ENCODE peak calls at places on chromosome 1, in nine cellular contexts. D, N, F, I, W, P, Q, K and M are unnamed samples.

GRCh38 chr1:239361403-239361802 is 25.0 kb upstream of the CHRM3 start:
- DNase-seq in F (no peak), K (no peak), D (no peak), N (peak; percentile 1), W (peak; percentile 12), Q (peak; percentile 59), P (no peak), I (no peak), M (no peak)

GRCh38 chr1:147600119-147601111 is 59.1 kb downstream of the BCL9 start:
- DNase-seq in D (peak; percentile 47), N (peak; percentile 70), F (no peak), I (peak; percentile 14), Q (peak; percentile 18), K (no peak), W (peak; percentile 4), P (no peak), M (no peak)

GRCh38 chr1:2583871-2584341 is 2.7 kb upstream of the PRXL2B start:
- DNase-seq in I (no peak), N (peak; percentile 11), Q (no peak), W (no peak), F (no peak), P (peak; percentile 43), K (no peak), D (no peak), M (no peak)

GRCh38 chr1:28720376-28720775 is 16.4 kb upstream of the YTHDF2 start:
- DNase-seq in P (no peak), I (no peak), W (no peak), D (no peak), K (no peak), N (no peak), Q (no peak), F (no peak), M (no peak)

GRCh38 chr1:228283043-228283371 is 75.2 kb downstream of the OBSCN start:
- DNase-seq in K (no peak), F (peak; percentile 29), Q (no peak), D (peak; percentile 11), W (no peak), N (no peak), P (no peak), I (no peak), M (no peak)

GRCh38 chr1:58573705-58574591 is 3.1 kb downstream of the TACSTD2 start:
- DNase-seq in F (no peak), W (no peak), I (no peak), N (no peak), P (no peak), D (no peak), K (no peak), Q (peak; percentile 42), M (no peak)

GRCh38 chr1:3236955-3237354 is 168.0 kb downstream of the PRDM16 start:
- DNase-seq in F (no peak), K (no peak), Q (no peak), P (peak; percentile 9), W (no peak), I (no peak), N (no peak), D (no peak), M (no peak)

GRCh38 chr1:178999061-178999460 is 26.6 kb upstream of the FAM20B start:
- DNase-seq in F (no peak), P (no peak), K (no peak), Q (no peak), D (no peak), I (no peak), W (no peak), N (no peak), M (no peak)

GRCh38 chr1:172040466-172040865 is 199.2 kb downstream of the DNM3 start:
- DNase-seq in I (no peak), D (no peak), P (no peak), F (no peak), N (peak; percentile 58), Q (peak; percentile 84), K (no peak), W (peak; percentile 6), M (no peak)

GRCh38 chr1:66788231-66788939 is 12.7 kb downstream of the INSL5 start:
- DNase-seq in W (no peak), K (no peak), D (no peak), I (no peak), P (no peak), Q (peak; percentile 69), N (no peak), F (no peak), M (no peak)

GRCh38 chr1:86704972-86705632 is 726 bp downstream of the SH3GLB1 start:
- DNase-seq in N (peak; percentile 50), K (peak; percentile 75), Q (peak; percentile 54), P (peak; percentile 59), F (peak; percentile 65), I (peak; percentile 15), D (peak; percentile 44), W (peak; percentile 58), M (peak; percentile 82)

GRCh38 chr1:173474097-173474779 is 2.9 kb upstream of the PRDX6 start:
- DNase-seq in F (no peak), D (no peak), N (peak; percentile 7), Q (no peak), K (no peak), I (no peak), P (no peak), W (no peak), M (no peak)

DNA sequence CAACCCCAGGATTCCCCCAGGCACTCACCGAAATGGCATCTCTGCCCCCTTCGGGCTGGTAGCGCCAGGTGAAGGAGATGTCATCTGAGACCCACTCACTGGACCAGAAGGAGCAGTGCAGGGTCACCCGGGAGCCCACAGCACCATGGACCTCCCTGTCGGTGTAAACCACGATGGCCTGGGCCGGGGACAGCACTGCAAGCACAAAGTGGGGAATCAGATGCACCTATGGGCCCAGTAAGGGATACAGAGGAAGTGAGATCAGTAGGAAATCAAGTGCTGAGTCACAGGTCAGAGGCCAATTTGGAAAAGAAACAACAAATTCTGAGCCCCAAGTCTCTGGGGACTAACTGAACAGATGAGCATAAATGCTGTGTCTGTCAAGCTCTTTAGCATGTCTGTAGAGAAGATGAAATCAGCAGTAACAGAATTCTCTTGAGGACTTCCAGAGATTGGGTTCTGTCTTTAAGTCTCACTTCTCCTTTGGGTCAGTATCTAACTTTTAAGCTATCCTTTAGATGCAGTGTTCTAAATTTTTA is 2.5 kb downstream of the MPZ start:
- DNase-seq in F (no peak), N (peak; percentile 50), D (no peak), K (peak; percentile 60), W (peak; percentile 83), Q (no peak), P (peak; percentile 26), I (no peak), M (no peak)
- H3K27ac ChIP-seq in F (no peak overlapping the region), N (no peak overlapping the region), D (no peak overlapping the region), K (peak overlapping the region; percentile 79), W (peak overlapping the region; percentile 77), Q (no peak overlapping the region), P (no peak overlapping the region), I (peak overlapping the region; percentile 35), M (no peak overlapping the region)

GRCh38 chr1:74237787-74238186 is 2.6 kb downstream of the TNNI3K start:
- DNase-seq in F (no peak), I (no peak), W (no peak), N (no peak), Q (no peak), P (no peak), K (no peak), D (no peak), M (no peak)

GRCh38 chr1:74236440-74236839 is 1.3 kb downstream of the TNNI3K start:
- DNase-seq in N (no peak), K (no peak), F (no peak), D (no peak), I (no peak), P (no peak), Q (no peak), W (no peak), M (no peak)

GRCh38 chr1:74237035-74237434 is 1.8 kb downstream of the TNNI3K start:
- DNase-seq in Q (no peak), D (no peak), W (no peak), K (no peak), P (no peak), I (no peak), F (no peak), N (no peak), M (no peak)

DNA sequence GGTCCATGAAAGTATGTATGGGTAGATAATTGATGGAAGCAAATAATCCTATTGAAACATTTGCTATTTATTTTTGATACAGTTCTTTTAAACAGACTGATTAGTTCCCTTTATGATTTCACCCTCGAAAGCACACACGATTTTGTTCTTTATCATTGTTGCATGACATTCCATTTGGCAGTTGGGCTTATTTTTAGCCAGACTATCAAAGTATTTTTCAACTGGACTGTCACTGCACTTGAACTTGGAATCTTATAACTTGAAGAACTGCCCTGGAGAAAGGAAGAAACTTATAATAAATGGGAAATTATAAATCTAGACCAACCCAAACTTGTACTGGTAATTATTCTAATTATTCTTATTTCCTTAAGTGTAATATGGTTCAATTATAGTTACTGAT is at the start of gene TNNI3K:
- DNase-seq in K (no peak), Q (no peak), N (no peak), D (no peak), I (no peak), P (no peak), F (no peak), W (no peak), M (no peak)
- H3K27ac ChIP-seq in K (peak within 1 kb of the TSS; percentile 78), Q (no peak within 1 kb of the TSS), N (no peak within 1 kb of the TSS), D (no peak within 1 kb of the TSS), I (no peak within 1 kb of the TSS), P (no peak within 1 kb of the TSS), F (no peak within 1 kb of the TSS), W (no peak within 1 kb of the TSS), M (no peak within 1 kb of the TSS)

GRCh38 chr1:64677471-64677870 is 67.4 kb upstream of the RAVER2 start:
- DNase-seq in Q (no peak), P (no peak), N (no peak), D (no peak), W (no peak), F (no peak), K (no peak), I (no peak), M (no peak)
- H3K27ac ChIP-seq in Q (no peak overlapping the region), P (no peak overlapping the region), N (no peak overlapping the region), D (no peak overlapping the region), W (no peak overlapping the region), F (no peak overlapping the region), K (no peak overlapping the region), I (no peak overlapping the region), M (no peak overlapping the region)

GRCh38 chr1:12012560-12013316 is 6.6 kb upstream of the MIIP start:
- DNase-seq in K (no peak), P (no peak), Q (no peak), I (no peak), D (no peak), W (no peak), F (no peak), N (no peak), M (no peak)

GRCh38 chr1:12014141-12014981 is 4.9 kb upstream of the MIIP start:
- DNase-seq in P (no peak), N (peak; percentile 42), W (no peak), D (no peak), F (no peak), Q (peak; percentile 57), K (no peak), I (no peak), M (no peak)

GRCh38 chr1:12015001-12015491 is 4.3 kb upstream of the MIIP start:
- DNase-seq in P (no peak), Q (peak; percentile 36), N (peak; percentile 14), K (no peak), I (no peak), F (no peak), D (no peak), W (no peak), M (no peak)

GRCh38 chr1:12011998-12012397 is 7.3 kb upstream of the MIIP start:
- DNase-seq in Q (no peak), W (no peak), P (no peak), F (no peak), I (no peak), N (no peak), K (no peak), D (no peak), M (no peak)

DNA sequence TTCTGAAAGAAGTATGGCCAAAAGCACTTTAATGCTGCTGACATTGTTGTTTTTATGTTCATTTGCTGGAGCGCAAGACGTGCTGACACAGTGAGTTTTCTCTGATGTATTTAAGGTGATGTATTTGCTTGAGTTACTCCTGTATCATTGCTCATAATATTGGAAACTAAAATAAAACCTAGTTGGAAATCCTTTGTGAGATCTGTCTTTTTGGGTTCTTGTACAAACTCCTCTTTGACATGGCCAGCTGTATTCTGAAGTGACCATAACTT is 6.0 kb upstream of the MIIP start:
- DNase-seq in N (no peak), W (no peak), F (no peak), K (no peak), Q (no peak), D (no peak), P (no peak), I (no peak), M (no peak)
- H3K27ac ChIP-seq in N (no peak overlapping the region), W (peak overlapping the region; percentile 4), F (peak overlapping the region; percentile 74), K (peak overlapping the region; percentile 32), Q (no peak overlapping the region), D (no peak overlapping the region), P (no peak overlapping the region), I (no peak overlapping the region), M (no peak overlapping the region)